ENCODE peak calls at places on chromosomes 5 and 9, in ten cellular contexts. R is kidney; B is activated CD8-positive, alpha-beta memory T cell treated with anti-CD3 and anti-CD28 coated beads, Interleukin-2, amount 50 U/mL, for 4 hours; M is germinal center; G is kidney epithelial cell; H is NCI-H524; D is T-helper 2 cell; P is mesendoderm; F is small intestine; O is NCI-H82. Q is an unnamed sample.

GRCh38 chr5:1317921-1318565 is 23.2 kb upstream of the TERT start:
- DNase-seq in H (no peak), G (no peak), B (peak; percentile 9), D (no peak), O (no peak), M (no peak), P (no peak), R (peak; percentile 60), F (no peak), Q (no peak)

GRCh38 chr5:94159144-94159543 is 417.7 kb upstream of the POU5F2 start:
- DNase-seq in H (no peak), G (no peak), O (no peak), F (no peak), B (no peak), D (peak; percentile 3), R (no peak), P (peak; percentile 22), M (no peak), Q (no peak)

GRCh38 chr5:31993182-31993961 is 180.7 kb downstream of the GOLPH3 start:
- DNase-seq in P (no peak), B (no peak), G (peak; percentile 45), R (no peak), F (no peak), O (no peak), D (no peak), H (no peak), M (no peak), Q (no peak)

GRCh38 chr5:159582756-159583523 is 252.7 kb upstream of the IL12B start:
- DNase-seq in R (no peak), G (peak; percentile 9), P (no peak), F (no peak), D (no peak), M (no peak), B (no peak), H (no peak), O (no peak), Q (no peak)

GRCh38 chr9:119697996-119698395 is 328.8 kb upstream of the BRINP1 start:
- DNase-seq in M (no peak), G (no peak), F (no peak), H (peak; percentile 3), R (no peak), D (no peak), B (no peak), O (peak; percentile 73), P (peak; percentile 89), Q (peak; percentile 7)

GRCh38 chr5:147382776-147383175 is 127.1 kb downstream of the DPYSL3 start:
- DNase-seq in H (no peak), F (no peak), M (no peak), P (peak; percentile 65), B (no peak), O (peak; percentile 40), G (no peak), R (no peak), D (no peak), Q (no peak)

GRCh38 chr5:178325311-178326053 is 92.9 kb upstream of the PHYKPL start:
- DNase-seq in P (no peak), R (peak; percentile 76), D (no peak), F (no peak), M (no peak), G (no peak), B (no peak), O (no peak), H (no peak), Q (no peak)

GRCh38 chr5:173317091-173317685 is 11.0 kb downstream of the STC2 start:
- DNase-seq in G (no peak), O (no peak), D (no peak), R (peak; percentile 69), M (no peak), H (no peak), B (no peak), F (no peak), P (no peak), Q (no peak)

GRCh38 chr5:134240421-134240962 is 14.6 kb upstream of the PPP2CA start:
- DNase-seq in B (no peak), R (no peak), P (no peak), H (peak; percentile 25), M (peak; percentile 16), F (no peak), G (no peak), D (no peak), O (peak; percentile 31), Q (peak; percentile 17)

GRCh38 chr9:78118742-78119473 is 87.3 kb upstream of the GNAQ start:
- DNase-seq in H (no peak), R (no peak), F (peak; percentile 15), B (no peak), P (no peak), D (peak; percentile 84), M (no peak), G (peak; percentile 45), O (no peak), Q (no peak)

GRCh38 chr9:110029422-110029814 is 178.5 kb downstream of the C9orf152 start:
- DNase-seq in D (peak; percentile 83), G (peak; percentile 81), H (no peak), O (no peak), F (peak; percentile 79), M (no peak), B (no peak), R (no peak), P (peak; percentile 21), Q (no peak)

GRCh38 chr5:150155258-150156032 is at the start of gene PDGFRB:
- DNase-seq in R (peak; percentile 95), P (peak; percentile 84), M (peak; percentile 66), O (peak; percentile 63), H (peak; percentile 63), G (no peak), D (peak; percentile 17), F (no peak), B (peak; percentile 65), Q (peak; percentile 82)

GRCh38 chr5:2587189-2588031 is 164.1 kb downstream of the IRX2 start:
- DNase-seq in M (no peak), B (no peak), P (no peak), O (no peak), G (no peak), H (no peak), D (no peak), R (peak; percentile 45), F (no peak), Q (no peak)

GRCh38 chr9:4769321-4770080 is 23.2 kb upstream of the RCL1 start:
- DNase-seq in B (no peak), M (no peak), F (no peak), D (peak; percentile 49), H (no peak), P (no peak), O (no peak), G (no peak), R (no peak), Q (no peak)

GRCh38 chr5:73417307-73418035 is 31.1 kb downstream of the FOXD1 start:
- DNase-seq in M (no peak), R (no peak), O (peak; percentile 23), D (no peak), F (no peak), P (no peak), G (no peak), B (no peak), H (no peak), Q (no peak)

Q was measured in neural progenitor cell.